ENCODE peak calls at places on chromosomes 11 and 22, in eight cellular contexts. P, B, U, V, M, H, L and J are unnamed samples.

GRCh38 chr11:94648789-94649188 is 81.6 kb downstream of the PIWIL4 start:
- DNase-seq in P (no peak), B (no peak), U (no peak), V (no peak), M (no peak), H (no peak), L (no peak), J (no peak)

GRCh38 chr11:123678246-123678645 is 23.8 kb upstream of the SCN3B start:
- DNase-seq in P (no peak), B (no peak), U (no peak), V (no peak), M (no peak), H (no peak), L (no peak), J (no peak)

GRCh38 chr11:132817387-132817786 is 714.9 kb downstream of the OPCML start:
- DNase-seq in P (no peak), B (no peak), U (no peak), V (no peak), M (no peak), H (no peak), L (no peak), J (no peak)

GRCh38 chr11:100876826-100877545 is 189.9 kb downstream of the ARHGAP42 start:
- DNase-seq in P (peak), B (no peak), U (peak), V (no peak), M (no peak), H (no peak), L (no peak), J (peak)

GRCh38 chr22:43886231-43886630 is 5.6 kb downstream of the PNPLA5 start:
- DNase-seq in P (no peak), B (no peak), U (no peak), V (no peak), M (peak), H (no peak), L (no peak), J (no peak)

GRCh38 chr11:27696112-27696511 is 4.1 kb downstream of the BDNF start:
- DNase-seq in P (no peak), B (no peak), U (no peak), V (no peak), M (no peak), H (no peak), L (no peak), J (no peak)

GRCh38 chr22:38104084-38104483 is 6.4 kb downstream of the BAIAP2L2 start:
- DNase-seq in P (no peak), B (no peak), U (no peak), V (peak), M (no peak), H (no peak), L (no peak), J (peak)

GRCh38 chr22:46057206-46057605 is 80.2 kb upstream of the WNT7B start:
- DNase-seq in P (peak), B (no peak), U (no peak), V (peak), M (peak), H (no peak), L (no peak), J (peak)

GRCh38 chr22:35889071-35889470 is 139.6 kb downstream of the RBFOX2 start:
- DNase-seq in P (no peak), B (no peak), U (no peak), V (no peak), M (no peak), H (no peak), L (no peak), J (no peak)

GRCh38 chr11:26335903-26336302 is 4.0 kb downstream of the ANO3 start:
- DNase-seq in P (no peak), B (no peak), U (no peak), V (no peak), M (no peak), H (no peak), L (no peak), J (no peak)

GRCh38 chr22:29388759-29389090 is 355 bp upstream of the AP1B1 start:
- DNase-seq in P (no peak), B (no peak), U (no peak), V (no peak), M (no peak), H (no peak), L (no peak), J (no peak)

GRCh38 chr11:33065445-33066178 is 26.2 kb downstream of the TCP11L1 start:
- DNase-seq in P (peak), B (peak), U (peak), V (peak), M (peak), H (no peak), L (peak), J (peak)

GRCh38 chr11:125093502-125093901 is 17.9 kb downstream of the TMEM218 start:
- DNase-seq in P (no peak), B (no peak), U (no peak), V (no peak), M (no peak), H (no peak), L (no peak), J (no peak)

GRCh38 chr11:82701847-82702520 is 31.7 kb downstream of the FAM181B start:
- DNase-seq in P (peak), B (peak), U (no peak), V (no peak), M (no peak), H (no peak), L (no peak), J (peak)

GRCh38 chr11:2290351-2290841 is 11.3 kb downstream of the C11orf21 start:
- DNase-seq in P (no peak), B (no peak), U (no peak), V (peak), M (peak), H (no peak), L (no peak), J (no peak)

GRCh38 chr11:65439331-65440181 is 17.0 kb downstream of the NEAT1 start:
- DNase-seq in P (peak), B (no peak), U (no peak), V (no peak), M (peak), H (no peak), L (no peak), J (peak)

GRCh38 chr11:75568616-75569219 is 6.7 kb downstream of the SERPINH1 start:
- DNase-seq in P (no peak), B (no peak), U (no peak), V (peak), M (no peak), H (no peak), L (no peak), J (no peak)

GRCh38 chr22:37218399-37218770 is 6.1 kb upstream of the SSTR3 start:
- DNase-seq in P (no peak), B (no peak), U (no peak), V (no peak), M (no peak), H (no peak), L (no peak), J (no peak)

GRCh38 chr11:556175-556699 is 4.3 kb downstream of the LMNTD2 start:
- DNase-seq in P (peak), B (no peak), U (no peak), V (no peak), M (no peak), H (no peak), L (no peak), J (no peak)